ENCODE peak calls at places on chromosome 15, in nine cellular contexts. N is mesendoderm, Q is A549, A is H9, F is IMR-90, G is PC-9, C is endothelial cell of umbilical vein, M is GM23248, Z is cardiac muscle cell. I is an unnamed sample.

GRCh38 chr15:44435893-44436667 is 8.7 kb downstream of the CTDSPL2 start:
- DNase-seq in N (no peak), M (peak; percentile 24), Z (no peak), Q (no peak), F (peak; percentile 43), A (no peak), G (no peak), C (peak; percentile 18), I (no peak)

GRCh38 chr15:99306694-99307338 is 55.5 kb downstream of the LRRC28 start:
- DNase-seq in Q (no peak), N (no peak), G (no peak), Z (peak; percentile 76), F (peak; percentile 8), A (no peak), C (no peak), M (no peak), I (no peak)

GRCh38 chr15:68542771-68543544 is 35.8 kb upstream of the CORO2B start:
- DNase-seq in F (peak; percentile 96), C (peak; percentile 95), Q (peak; percentile 82), M (peak; percentile 94), Z (no peak), A (no peak), N (peak; percentile 97), G (no peak), I (no peak)

GRCh38 chr15:29936353-29937049 is 114.2 kb upstream of the TJP1 start:
- DNase-seq in M (no peak), C (no peak), F (peak; percentile 62), N (no peak), Z (no peak), G (no peak), A (no peak), Q (no peak), I (no peak)

GRCh38 chr15:91861223-91861622 is 7.7 kb downstream of the SLCO3A1 start:
- DNase-seq in A (no peak), Q (no peak), C (no peak), M (no peak), Z (no peak), F (no peak), G (no peak), N (no peak), I (no peak)

GRCh38 chr15:80554526-80554925 is 140.6 kb upstream of the ABHD17C start:
- DNase-seq in Q (no peak), M (no peak), F (no peak), G (no peak), Z (no peak), A (no peak), C (no peak), N (no peak), I (no peak)

GRCh38 chr15:63832620-63833245 is 1.0 kb downstream of the HERC1 start:
- DNase-seq in C (no peak), F (no peak), G (peak; percentile 6), N (no peak), Z (no peak), Q (no peak), A (no peak), M (no peak), I (no peak)

GRCh38 chr15:65406402-65407000 is 16.2 kb downstream of the IGDCC4 start:
- DNase-seq in Q (no peak), Z (no peak), N (no peak), G (no peak), M (no peak), A (no peak), C (no peak), F (no peak), I (no peak)

GRCh38 chr15:33852570-33852969 is 115.7 kb upstream of the CHRM5 start:
- DNase-seq in G (peak; percentile 33), M (peak; percentile 79), C (no peak), Z (no peak), A (no peak), N (peak; percentile 73), Q (peak; percentile 18), F (peak; percentile 78), I (no peak)

GRCh38 chr15:73637527-73637926 is 4.3 kb upstream of the NPTN start:
- DNase-seq in Z (no peak), C (no peak), M (peak; percentile 37), A (no peak), N (peak; percentile 37), G (no peak), F (no peak), Q (no peak), I (no peak)

GRCh38 chr15:99712415-99712814 is 20.8 kb downstream of the LYSMD4 start:
- DNase-seq in Q (no peak), A (peak; percentile 69), F (no peak), G (no peak), M (no peak), N (peak; percentile 56), Z (no peak), C (no peak), I (no peak)

GRCh38 chr15:79091204-79091867 is 756 bp upstream of the RASGRF1 start:
- DNase-seq in F (peak; percentile 6), G (no peak), M (peak; percentile 43), A (peak; percentile 35), C (no peak), Z (peak; percentile 43), N (peak; percentile 32), Q (peak; percentile 47), I (no peak)

GRCh38 chr15:74784426-74784825 is 2.5 kb downstream of the CSK start:
- DNase-seq in G (no peak), A (no peak), Q (no peak), M (no peak), F (no peak), C (no peak), N (no peak), Z (no peak), I (no peak)

GRCh38 chr15:74783808-74784175 is 1.9 kb downstream of the CSK start:
- DNase-seq in N (no peak), C (no peak), Z (no peak), F (no peak), M (no peak), G (no peak), Q (no peak), A (no peak), I (no peak)

GRCh38 chr15:74786659-74787165 is 4.8 kb downstream of the CSK start:
- DNase-seq in G (no peak), Z (no peak), M (peak; percentile 32), F (no peak), N (no peak), C (no peak), A (no peak), Q (no peak), I (no peak)

GRCh38 chr15:74785716-74786032 is 3.8 kb downstream of the CSK start:
- DNase-seq in M (no peak), A (no peak), G (no peak), F (no peak), N (no peak), Z (no peak), C (no peak), Q (no peak), I (no peak)

GRCh38 chr15:74784854-74785715 is 3.2 kb downstream of the CSK start:
- DNase-seq in G (no peak), M (no peak), Q (no peak), Z (no peak), F (no peak), N (no peak), A (no peak), C (no peak), I (no peak)
- H3K4me1 ChIP-seq in G (peaks cover 35% of the 10 kb centered on the region), M (peaks cover 33% of the 10 kb centered on the region), Q (peaks cover 33% of the 10 kb centered on the region), Z (peaks cover 50% of the 10 kb centered on the region), F (peaks cover 32% of the 10 kb centered on the region), N (peaks cover 12% of the 10 kb centered on the region), A (peaks cover 7% of the 10 kb centered on the region), C (peaks cover 29% of the 10 kb centered on the region), I (peaks cover 50% of the 10 kb centered on the region)

GRCh38 chr15:85414495-85414894 is 34.1 kb downstream of the AKAP13 start:
- DNase-seq in Z (no peak), C (peak; percentile 66), Q (no peak), G (no peak), F (peak; percentile 39), A (no peak), N (no peak), M (peak; percentile 28), I (no peak)
- H3K4me1 ChIP-seq in Z (no peaks in the 10 kb centered on the region), C (peaks cover 34% of the 10 kb centered on the region), Q (peaks cover 72% of the 10 kb centered on the region), G (peaks cover 51% of the 10 kb centered on the region), F (peaks cover 9% of the 10 kb centered on the region), A (peaks cover 7% of the 10 kb centered on the region), N (peaks cover 3% of the 10 kb centered on the region), M (peaks cover 61% of the 10 kb centered on the region), I (peaks cover 18% of the 10 kb centered on the region)

GRCh38 chr15:40929730-40930429 is 740 bp downstream of the DLL4 start:
- DNase-seq in G (no peak), F (peak; percentile 64), Z (peak; percentile 77), C (peak; percentile 66), M (peak; percentile 73), Q (no peak), A (no peak), N (no peak), I (no peak)

GRCh38 chr15:40932146-40932545 is 3.0 kb downstream of the DLL4 start:
- DNase-seq in Z (no peak), C (no peak), A (no peak), G (no peak), M (no peak), Q (no peak), F (no peak), N (no peak), I (no peak)

GRCh38 chr15:40931300-40932142 is 2.4 kb downstream of the DLL4 start:
- DNase-seq in A (no peak), Z (no peak), Q (no peak), M (no peak), N (no peak), F (no peak), C (no peak), G (no peak), I (no peak)

GRCh38 chr15:40928975-40929729 is at the start of gene DLL4:
- DNase-seq in C (peak; percentile 94), G (peak; percentile 72), F (peak; percentile 59), A (peak; percentile 94), M (peak; percentile 57), Q (peak; percentile 57), Z (peak; percentile 69), N (peak; percentile 86), I (peak; percentile 36)

DNA sequence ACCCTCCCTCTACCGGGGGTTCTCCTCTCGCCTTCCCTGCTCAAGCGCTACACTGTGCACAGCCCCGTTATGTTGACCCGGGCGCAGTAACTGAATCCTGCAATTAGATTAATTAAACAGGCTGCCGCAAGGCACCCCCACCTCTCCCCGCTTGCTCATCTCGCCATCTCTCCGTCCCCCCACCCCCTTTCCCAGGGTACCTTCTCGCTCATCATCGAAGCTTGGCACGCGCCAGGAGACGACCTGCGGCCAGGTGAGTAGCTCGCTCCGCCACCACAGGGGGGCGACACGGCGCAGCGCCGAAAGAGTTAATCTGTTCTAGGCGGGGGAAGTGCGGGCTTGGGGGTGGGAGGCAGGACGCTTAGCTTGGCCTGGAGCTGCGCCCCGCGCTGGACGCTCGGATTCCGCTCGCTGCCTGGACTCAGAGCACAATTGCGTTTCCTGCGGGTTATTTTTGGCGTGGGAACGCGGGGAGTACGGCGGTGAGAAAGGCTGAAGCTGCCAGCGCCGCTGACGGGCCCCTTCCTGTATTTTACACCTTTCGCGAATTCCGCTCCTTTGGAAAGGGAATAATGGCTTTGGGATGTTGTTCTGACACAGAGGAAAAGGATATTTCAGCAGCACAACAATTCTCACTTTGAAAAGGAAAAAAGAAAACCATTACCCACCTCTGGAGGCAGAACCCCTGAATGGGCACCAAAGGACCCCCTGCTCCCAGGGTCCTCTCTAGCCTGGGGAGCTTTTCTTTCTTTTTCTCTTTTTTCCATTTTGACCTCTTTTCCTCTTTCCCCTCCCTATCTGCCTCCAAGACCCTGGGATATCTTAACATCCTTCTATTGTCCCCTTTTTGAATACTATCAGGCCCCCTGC is 1.5 kb downstream of the DLL4 start:
- DNase-seq in M (peak; percentile 37), Q (no peak), F (peak; percentile 51), N (peak; percentile 75), Z (peak; percentile 77), A (peak; percentile 88), G (no peak), C (peak; percentile 97), I (no peak)
- H3K4me1 ChIP-seq in M (peaks cover 15% of the 10 kb centered on the region), Q (peaks cover 24% of the 10 kb centered on the region), F (peaks cover 21% of the 10 kb centered on the region), N (peaks cover 2% of the 10 kb centered on the region), Z (peaks cover 11% of the 10 kb centered on the region), A (peaks cover 3% of the 10 kb centered on the region), G (peaks cover 6% of the 10 kb centered on the region), C (peaks cover 25% of the 10 kb centered on the region), I (peaks cover 19% of the 10 kb centered on the region)

GRCh38 chr15:77064539-77065308 is 6.2 kb downstream of the TSPAN3 start:
- DNase-seq in G (no peak), F (peak; percentile 65), N (no peak), M (peak; percentile 75), Q (no peak), Z (no peak), C (peak; percentile 86), A (no peak), I (no peak)
- H3K4me1 ChIP-seq in G (peaks cover 82% of the 10 kb centered on the region), F (peaks cover 17% of the 10 kb centered on the region), N (peaks cover 2% of the 10 kb centered on the region), M (peaks cover 70% of the 10 kb centered on the region), Q (peaks cover 73% of the 10 kb centered on the region), Z (peaks cover 59% of the 10 kb centered on the region), C (peaks cover 55% of the 10 kb centered on the region), A (peaks cover 3% of the 10 kb centered on the region), I (peaks cover 5% of the 10 kb centered on the region)

I was measured in naive thymus-derived CD4-positive, alpha-beta T cell.